ENCODE peak calls at places on chromosome 11, in four cellular contexts. One of them, this sample, is unnamed.

GRCh38 chr11:115581871-115582639 is 77.8 kb upstream of the CADM1 start:
- DNase-seq in MCF 10A: no peak
- DNase-seq in NCI-H1092: peak; percentile 49
- DNase-seq in NAMALWA: no peak
- DNase-seq in this sample: peak; percentile 72

GRCh38 chr11:34915136-34916013 is 804 bp downstream of the APIP start:
- DNase-seq in MCF 10A: peak; percentile 35
- DNase-seq in NCI-H1092: peak; percentile 42
- DNase-seq in NAMALWA: peak; percentile 32
- DNase-seq in this sample: peak; percentile 35

GRCh38 chr11:97974798-97975498 is 1045.8 kb upstream of the CNTN5 start:
- DNase-seq in NCI-H1092: no peak
- DNase-seq in MCF 10A: no peak
- DNase-seq in NAMALWA: no peak
- DNase-seq in this sample: no peak

GRCh38 chr11:76455331-76455730 is 10.5 kb downstream of the EMSY start:
- DNase-seq in NAMALWA: no peak
- DNase-seq in MCF 10A: no peak
- DNase-seq in NCI-H1092: no peak
- DNase-seq in this sample: no peak

GRCh38 chr11:94652735-94653284 is 85.6 kb downstream of the PIWIL4 start:
- DNase-seq in NAMALWA: no peak
- DNase-seq in MCF 10A: no peak
- DNase-seq in NCI-H1092: no peak
- DNase-seq in this sample: no peak

GRCh38 chr11:64157987-64158386 is 7.9 kb downstream of the MACROD1 start:
- DNase-seq in MCF 10A: no peak
- DNase-seq in NCI-H1092: no peak
- DNase-seq in NAMALWA: no peak
- DNase-seq in this sample: no peak

GRCh38 chr11:66967670-66968425 is 7.3 kb upstream of the C11orf86 start:
- DNase-seq in NAMALWA: no peak
- DNase-seq in NCI-H1092: no peak
- DNase-seq in MCF 10A: peak; percentile 90
- DNase-seq in this sample: no peak

GRCh38 chr11:117834838-117835443 is 10.4 kb upstream of the FXYD2 start:
- DNase-seq in NCI-H1092: no peak
- DNase-seq in MCF 10A: no peak
- DNase-seq in NAMALWA: no peak
- DNase-seq in this sample: no peak

GRCh38 chr11:57426754-57427691 is at the start of gene SLC43A3:
- DNase-seq in NCI-H1092: peak; percentile 21
- DNase-seq in MCF 10A: peak; percentile 89
- DNase-seq in NAMALWA: peak; percentile 81
- DNase-seq in this sample: no peak

GRCh38 chr11:79092791-79093313 is 348.0 kb downstream of the TENM4 start:
- DNase-seq in NAMALWA: peak; percentile 41
- DNase-seq in NCI-H1092: no peak
- DNase-seq in MCF 10A: peak; percentile 100
- DNase-seq in this sample: no peak

This sample was measured in NCI-H774.